ENCODE peak calls at places on chromosomes 2 and 18, in seven cellular contexts. O is PC-3, N is OCI-LY7, A is HCT116, X is hepatocyte, R is neural progenitor cell, W is GM23338. K is an unnamed sample. For H3K79me2, the result is how much of the 10 kb centered on the place peaks cover.

GRCh38 chr2:156340818-156341481 is 8.4 kb upstream of the NR4A2 start:
- DNase-seq in X (no peak), W (peak), O (no peak), A (no peak), R (peak), N (no peak), K (peak)

GRCh38 chr18:62769216-62769615 is 53.9 kb downstream of the PHLPP1 start:
- DNase-seq in N (no peak), R (no peak), O (no peak), A (no peak), X (no peak), W (no peak), K (no peak)

GRCh38 chr2:7736646-7737305 is 819.6 kb downstream of the RNF144A start:
- DNase-seq in R (no peak), W (no peak), X (no peak), O (peak), N (peak), A (no peak), K (no peak)

GRCh38 chr18:31990823-31991222 is 27.8 kb upstream of the RNF125 start:
- DNase-seq in W (no peak), A (no peak), O (no peak), R (no peak), N (peak), X (no peak), K (peak)

GRCh38 chr2:57510704-57511103 is 535.9 kb upstream of the VRK2 start:
- DNase-seq in R (no peak), W (peak), X (no peak), A (no peak), N (no peak), O (no peak), K (no peak)

GRCh38 chr2:222301296-222301997 is 2.6 kb upstream of the PAX3 start:
- DNase-seq in N (no peak), O (no peak), R (peak), W (peak), A (no peak), X (no peak), K (no peak)

GRCh38 chr18:11366410-11366809 is 217.0 kb upstream of the PIEZO2 start:
- DNase-seq in X (no peak), N (no peak), R (no peak), O (no peak), A (no peak), W (no peak), K (no peak)

GRCh38 chr2:160751021-160751420 is 257.4 kb upstream of the RBMS1 start:
- DNase-seq in N (no peak), O (peak), R (no peak), X (no peak), W (no peak), A (no peak), K (no peak)

GRCh38 chr18:9017170-9017899 is 85.2 kb upstream of the NDUFV2 start:
- DNase-seq in N (peak), O (peak), A (peak), R (peak), W (peak), X (peak), K (peak)

GRCh38 chr2:32559136-32559535 is 68.7 kb upstream of the TTC27 start:
- DNase-seq in N (no peak), X (peak), R (no peak), W (no peak), A (no peak), O (no peak), K (no peak)

GRCh38 chr18:72456802-72457201 is 87.3 kb downstream of the CBLN2 start:
- DNase-seq in N (no peak), R (no peak), O (peak), A (no peak), W (no peak), X (no peak), K (no peak)

GRCh38 chr2:16608661-16609643 is 56.7 kb downstream of the CYRIA start:
- DNase-seq in N (peak), O (peak), A (peak), X (peak), R (peak), W (peak), K (peak)

GRCh38 chr18:75406491-75407445 is 20.7 kb downstream of the SMIM21 start:
- DNase-seq in O (no peak), X (no peak), R (peak), W (no peak), A (no peak), N (no peak), K (no peak)

GRCh38 chr2:40716879-40717278 is 265.0 kb upstream of the SLC8A1 start:
- DNase-seq in A (no peak), X (peak), O (peak), W (no peak), R (no peak), N (no peak), K (no peak)

GRCh38 chr18:46324556-46324955 is 220.4 kb downstream of the HAUS1 start:
- DNase-seq in X (peak), W (peak), N (peak), R (no peak), O (peak), A (peak), K (no peak)

GRCh38 chr2:152050915-152051314 is 47.9 kb downstream of the CACNB4 start:
- DNase-seq in O (no peak), N (no peak), R (no peak), X (no peak), A (no peak), W (no peak), K (no peak)

GRCh38 chr18:48428494-48429177 is 19.5 kb upstream of the ZBTB7C start:
- DNase-seq in A (no peak), N (no peak), X (no peak), R (no peak), O (no peak), W (peak), K (no peak)

GRCh38 chr18:30094556-30094955 is 948.0 kb downstream of the DSC3 start:
- DNase-seq in R (no peak), W (peak), O (peak), A (no peak), N (no peak), X (no peak), K (no peak)

GRCh38 chr18:69935319-69936190 is 12.1 kb downstream of the CD226 start:
- DNase-seq in O (no peak), W (no peak), R (peak), N (no peak), X (peak), A (peak), K (no peak)

GRCh38 chr2:120253021-120253882 is 600 bp downstream of the RALB start:
- DNase-seq in A (no peak), X (peak), W (peak), R (peak), N (peak), O (peak), K (no peak)

GRCh38 chr2:1451451-1451850 is 38.2 kb downstream of the TPO start:
- DNase-seq in R (no peak), W (no peak), A (no peak), O (no peak), N (no peak), X (no peak), K (no peak)

GRCh38 chr2:177143444-177143843 is 69.2 kb upstream of the HNRNPA3 start:
- DNase-seq in N (no peak), R (peak), X (peak), O (peak), W (peak), A (no peak), K (no peak)

GRCh38 chr18:42559292-42559691 is 556.2 kb downstream of the RIT2 start:
- DNase-seq in O (no peak), W (no peak), R (no peak), A (no peak), X (no peak), N (no peak), K (no peak)

GRCh38 chr18:35808796-35809195 is 163.7 kb upstream of the RMP24 start:
- DNase-seq in N (no peak), W (no peak), A (no peak), O (no peak), X (no peak), R (no peak), K (no peak)

GRCh38 chr18:74929110-74929509 is 279.8 kb downstream of the PTGR3 start:
- DNase-seq in R (no peak), O (no peak), N (no peak), A (no peak), W (no peak), X (no peak), K (no peak)

GRCh38 chr2:239223330-239224248 is 177.2 kb downstream of the HDAC4 start:
- DNase-seq in A (no peak), R (no peak), W (no peak), N (no peak), O (no peak), X (peak), K (no peak)

DNA sequence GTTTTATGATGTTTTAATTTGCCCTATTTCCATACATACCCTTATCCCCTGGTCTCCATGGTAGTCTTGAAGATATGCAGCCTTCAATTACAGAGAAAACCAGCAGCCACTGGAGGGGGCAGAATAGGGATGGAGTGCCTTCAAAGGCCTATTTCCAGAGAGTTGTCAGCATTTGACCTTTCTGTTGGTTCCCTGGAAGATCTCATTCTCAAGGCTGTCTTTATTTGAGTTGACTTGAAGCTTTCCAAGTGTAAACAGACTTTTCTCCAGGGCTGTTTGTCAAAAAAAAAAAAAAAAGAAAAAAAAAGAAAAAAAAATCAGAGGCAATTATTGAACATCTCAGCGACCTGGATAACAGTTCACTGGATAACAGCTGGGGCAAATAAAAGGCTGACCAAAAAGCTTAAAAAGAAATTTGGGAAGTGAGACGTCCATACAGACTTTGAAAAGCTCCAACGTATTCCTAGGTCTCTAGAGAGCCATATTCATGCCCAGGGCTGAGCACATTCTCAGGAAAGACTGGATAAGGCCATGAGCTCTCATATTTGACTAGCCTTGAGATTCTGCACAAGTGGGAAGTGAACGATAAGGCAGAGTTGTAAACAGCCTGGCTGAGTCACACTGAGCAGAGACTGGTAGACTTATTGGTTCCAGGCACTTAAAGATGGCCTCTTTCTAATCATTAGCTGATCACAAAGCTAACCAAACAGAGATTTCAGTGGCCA is 126.6 kb downstream of the VAPA start:
- DNase-seq in A (no peak), R (no peak), O (no peak), W (no peak), X (peak), N (no peak), K (no peak)
- TF ChIP-seq EZH2phosphoT487 in A (no peak), R (no peak), O (no peak), W (no peak), X (no peak), N (no peak), K (no peak)

DNA sequence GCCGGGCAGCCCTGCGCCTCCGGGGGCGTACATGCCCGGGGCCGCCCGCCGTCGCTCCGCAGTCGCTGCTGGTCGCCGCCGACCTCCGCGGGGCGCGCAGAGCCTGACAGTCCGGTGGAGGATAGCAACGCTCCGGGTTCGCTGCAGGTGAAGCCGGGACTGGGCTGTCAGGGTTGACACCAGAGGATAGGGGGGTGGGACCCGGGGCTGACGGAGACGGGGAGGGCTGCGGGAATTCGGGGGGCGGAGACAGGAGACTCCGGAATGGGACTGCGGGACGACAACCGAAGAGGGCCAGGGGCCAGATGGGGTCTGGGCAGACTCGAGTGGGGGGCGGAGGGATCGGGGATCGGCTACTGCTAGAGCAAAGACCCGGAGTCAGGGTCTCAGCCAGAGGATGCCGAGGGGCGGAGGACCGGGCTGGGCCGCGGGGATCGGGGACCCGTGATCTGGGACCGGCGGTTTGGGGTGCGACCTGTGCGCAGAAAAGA is 403 bp downstream of the TMEM127 start:
- DNase-seq in A (no peak), X (peak), O (no peak), W (peak), R (peak), N (peak), K (peak)
- H3K79me2 ChIP-seq in A (half or more), X (half or more), O (half or more), W (half or more), R (under half), N (half or more), K (half or more)

GRCh38 chr2:11235583-11235982 is 80.3 kb downstream of the SLC66A3 start:
- DNase-seq in O (no peak), W (no peak), R (no peak), X (no peak), A (no peak), N (no peak), K (no peak)
- H3K4me2 ChIP-seq in O (no peak), W (no peak), R (no peak), X (no peak), A (no peak), N (no peak), K (no peak)

DNA sequence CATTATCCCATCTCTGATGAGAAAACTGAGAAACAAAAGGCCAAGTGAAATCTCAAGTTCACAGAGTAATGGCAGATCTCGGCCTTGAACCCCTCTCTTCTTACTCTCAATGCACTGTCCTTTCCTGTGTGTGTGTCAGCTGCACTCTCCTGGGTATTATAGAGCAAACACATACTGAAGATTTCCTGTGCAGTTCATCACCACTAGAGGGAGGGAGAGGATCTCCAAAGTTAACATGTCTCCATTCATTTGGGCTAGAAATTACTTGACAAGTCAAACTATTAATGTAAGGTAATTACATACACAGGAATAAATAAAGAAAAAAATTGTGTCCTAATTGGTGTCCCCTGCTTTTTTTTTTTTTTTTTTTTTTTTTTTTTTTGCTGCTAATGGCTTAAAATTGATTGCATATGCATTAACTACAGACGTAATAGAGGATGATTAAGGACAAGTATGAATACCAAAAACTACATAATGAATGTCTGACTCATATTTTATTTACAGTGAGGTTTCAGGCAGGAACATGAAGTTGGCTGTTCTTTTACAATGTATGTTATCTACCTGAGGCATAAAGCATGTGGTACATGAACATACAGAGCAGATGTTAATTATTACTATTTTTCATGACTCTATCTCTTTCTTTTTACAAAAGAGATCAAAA is 269.2 kb downstream of the NYAP2 start:
- DNase-seq in A (peak), R (peak), N (peak), W (peak), O (peak), X (peak), K (peak)
- TF ChIP-seq EZH2phosphoT487 in A (no peak), R (no peak), N (no peak), W (no peak), O (no peak), X (no peak), K (no peak)

GRCh38 chr2:196260546-196260945 is 89.2 kb upstream of the STK17B start:
- DNase-seq in A (no peak), X (no peak), R (peak), O (no peak), W (no peak), N (no peak), K (no peak)
- H3K79me2 ChIP-seq in A (under half), X (under half), R (under half), O (under half), W (under half), N (under half), K (under half)

GRCh38 chr2:12949406-12949805 is 232.7 kb downstream of the TRIB2 start:
- DNase-seq in N (no peak), A (no peak), O (no peak), R (no peak), X (no peak), W (no peak), K (no peak)

GRCh38 chr2:12948231-12948962 is 231.7 kb downstream of the TRIB2 start:
- DNase-seq in N (no peak), R (no peak), A (no peak), O (peak), W (no peak), X (peak), K (no peak)

GRCh38 chr2:12950957-12951656 is 234.4 kb downstream of the TRIB2 start:
- DNase-seq in W (peak), R (no peak), N (no peak), O (peak), X (no peak), A (no peak), K (no peak)

GRCh38 chr2:12950174-12950573 is 233.4 kb downstream of the TRIB2 start:
- DNase-seq in O (no peak), X (no peak), W (no peak), A (no peak), R (no peak), N (no peak), K (no peak)

DNA sequence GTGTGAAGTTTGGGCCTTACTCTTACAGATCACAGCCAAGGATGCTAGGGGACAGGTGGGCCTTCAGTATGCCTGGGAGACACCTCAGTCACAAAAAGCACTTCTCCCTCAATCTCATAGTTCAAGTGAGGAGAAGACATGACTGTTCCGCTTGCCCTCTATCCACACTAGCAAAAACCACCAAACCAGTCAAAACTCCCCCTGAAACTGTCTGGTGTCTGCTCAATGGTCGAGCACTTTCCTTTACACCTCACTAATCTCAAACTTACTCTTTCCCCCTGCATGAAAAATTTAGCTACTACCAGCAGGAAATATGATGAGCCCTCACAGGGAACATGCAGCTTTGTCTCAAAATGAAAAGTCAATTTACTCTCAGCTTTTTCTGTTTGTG is 232.2 kb downstream of the TRIB2 start:
- DNase-seq in R (no peak), W (no peak), A (no peak), O (no peak), X (no peak), N (no peak), K (no peak)
- H3K4me2 ChIP-seq in R (no peak), W (no peak), A (no peak), O (peak), X (no peak), N (no peak), K (no peak)

GRCh38 chr2:126797622-126798275 is 100.9 kb upstream of the TEX51 start:
- DNase-seq in A (no peak), X (no peak), O (no peak), R (no peak), W (no peak), N (no peak), K (no peak)
- TF ChIP-seq EZH2phosphoT487 in A (no peak), X (no peak), O (no peak), R (no peak), W (no peak), N (no peak), K (no peak)

K was measured in MM.1S.